ENCODE peak calls at places on chromosomes 11 and 22, in seven cellular contexts. G is neuronal stem cell; E is foreskin fibroblast; F is CD8-positive, alpha-beta memory T cell; Q is choroid plexus epithelial cell; O is brain microvascular endothelial cell; U is Panc1. Z is an unnamed sample.

GRCh38 chr22:44410396-44411056 is 87.5 kb downstream of the RTL6 start:
- DNase-seq in G (no peak), F (no peak), O (no peak), Q (no peak), U (no peak), E (no peak), Z (no peak)

GRCh38 chr11:87295237-87295636 is 257.5 kb downstream of the TMEM135 start:
- DNase-seq in Q (no peak), E (no peak), F (no peak), O (no peak), G (no peak), U (no peak), Z (no peak)

GRCh38 chr11:93689166-93689734 is 27.8 kb downstream of the CEP295 start:
- DNase-seq in U (no peak), O (no peak), F (no peak), E (no peak), Q (no peak), G (no peak), Z (no peak)

GRCh38 chr11:126431401-126432064 is 76.0 kb downstream of the ST3GAL4 start:
- DNase-seq in U (no peak), G (no peak), F (no peak), Q (peak; percentile 58), O (peak; percentile 71), E (peak; percentile 73), Z (peak; percentile 48)

GRCh38 chr11:14973621-14974020 is 1.5 kb upstream of the CALCA start:
- DNase-seq in E (peak; percentile 68), U (no peak), G (peak; percentile 36), O (no peak), F (no peak), Q (peak; percentile 22), Z (no peak)

GRCh38 chr22:22877523-22878210 is 9.9 kb upstream of the IGLL5 start:
- DNase-seq in O (peak; percentile 36), G (peak; percentile 64), Q (peak; percentile 79), F (peak; percentile 84), U (no peak), E (peak; percentile 82), Z (no peak)

GRCh38 chr11:134361241-134361640 is 29.5 kb downstream of the GLB1L2 start:
- DNase-seq in U (no peak), O (no peak), F (peak; percentile 38), Q (no peak), G (no peak), E (no peak), Z (no peak)

GRCh38 chr11:57072640-57073039 is 83.9 kb downstream of the OR5AK2 start:
- DNase-seq in O (peak; percentile 86), E (peak; percentile 95), G (no peak), F (no peak), U (peak; percentile 70), Q (peak; percentile 95), Z (peak; percentile 98)

GRCh38 chr11:68441466-68442230 is 18.9 kb upstream of the PPP6R3 start:
- DNase-seq in U (no peak), F (no peak), O (peak; percentile 36), G (no peak), Q (peak; percentile 94), E (peak; percentile 67), Z (no peak)

GRCh38 chr11:12091957-12092558 is 18.3 kb upstream of the MICAL2 start:
- DNase-seq in O (no peak), G (no peak), U (no peak), F (no peak), E (peak; percentile 51), Q (peak; percentile 67), Z (no peak)

GRCh38 chr22:41668971-41669911 is 19.4 kb downstream of the SNU13 start:
- DNase-seq in O (peak; percentile 73), E (peak; percentile 84), F (no peak), U (peak; percentile 51), Q (peak; percentile 75), G (no peak), Z (peak; percentile 55)

GRCh38 chr11:61158691-61159381 is 2.4 kb downstream of the VPS37C start:
- DNase-seq in E (peak; percentile 61), O (peak; percentile 32), F (no peak), G (no peak), U (no peak), Q (peak; percentile 82), Z (peak; percentile 43)

GRCh38 chr11:83523676-83524075 is 237.5 kb upstream of the CCDC90B start:
- DNase-seq in Q (no peak), U (no peak), O (no peak), E (no peak), F (no peak), G (no peak), Z (no peak)

GRCh38 chr11:2582958-2583604 is 116.7 kb downstream of the KCNQ1OT1 start:
- DNase-seq in F (peak; percentile 30), U (no peak), E (no peak), Q (peak; percentile 17), O (no peak), G (no peak), Z (no peak)

DNA sequence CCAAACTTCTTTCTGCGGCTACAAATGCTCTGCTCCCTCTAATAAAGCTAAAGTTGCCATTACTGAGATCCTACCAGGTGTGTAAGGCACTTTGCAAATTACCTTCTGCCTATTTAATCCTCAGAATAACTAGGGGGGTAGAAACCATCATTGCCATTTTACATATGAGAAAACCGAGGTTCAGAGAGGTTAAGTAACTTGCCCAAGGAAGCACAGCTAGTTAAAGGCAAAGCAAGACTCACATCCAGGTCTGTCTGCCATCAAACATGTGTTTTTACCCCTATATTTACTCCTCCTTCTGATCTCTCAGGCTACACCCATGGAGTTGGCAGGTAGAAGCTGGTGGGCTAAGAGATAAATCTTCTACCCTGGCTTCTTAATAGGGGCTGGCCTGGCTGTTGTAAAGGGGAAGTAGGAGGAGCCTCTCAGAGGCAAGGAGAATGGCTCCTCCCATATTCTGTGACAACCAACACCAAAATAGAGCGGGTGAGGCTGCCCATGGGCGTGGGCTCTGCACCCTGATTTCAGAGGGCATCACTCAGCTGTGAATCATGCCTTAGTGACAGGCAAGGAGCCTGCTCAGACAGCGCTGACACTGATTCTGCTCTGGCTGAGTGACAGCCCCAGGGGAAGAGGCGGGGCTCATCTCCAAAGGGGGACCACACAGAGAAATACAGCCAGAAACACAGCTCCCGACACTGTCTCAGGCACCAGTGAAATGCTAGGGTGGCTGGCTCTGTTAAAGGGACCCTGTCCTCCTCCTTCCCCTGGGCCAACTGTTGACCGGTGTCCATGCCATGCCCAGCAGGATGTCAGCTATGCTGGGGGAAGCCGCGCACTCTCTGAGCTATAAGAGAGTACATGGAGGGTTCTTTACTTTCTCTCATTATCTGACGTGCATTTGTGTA is 106.8 kb downstream of the ABTB2 start:
- DNase-seq in U (peak; percentile 74), Q (peak; percentile 28), O (peak; percentile 29), E (peak; percentile 41), G (no peak), F (peak; percentile 86), Z (no peak)
- H3K4me3 ChIP-seq in U (peak overlapping the region; percentile 16), Q (peak overlapping the region; percentile 59), O (peak overlapping the region; percentile 51), E (no peak overlapping the region), G (peak overlapping the region; percentile 21), F (peak overlapping the region; percentile 46), Z (peak overlapping the region; percentile 26)

DNA sequence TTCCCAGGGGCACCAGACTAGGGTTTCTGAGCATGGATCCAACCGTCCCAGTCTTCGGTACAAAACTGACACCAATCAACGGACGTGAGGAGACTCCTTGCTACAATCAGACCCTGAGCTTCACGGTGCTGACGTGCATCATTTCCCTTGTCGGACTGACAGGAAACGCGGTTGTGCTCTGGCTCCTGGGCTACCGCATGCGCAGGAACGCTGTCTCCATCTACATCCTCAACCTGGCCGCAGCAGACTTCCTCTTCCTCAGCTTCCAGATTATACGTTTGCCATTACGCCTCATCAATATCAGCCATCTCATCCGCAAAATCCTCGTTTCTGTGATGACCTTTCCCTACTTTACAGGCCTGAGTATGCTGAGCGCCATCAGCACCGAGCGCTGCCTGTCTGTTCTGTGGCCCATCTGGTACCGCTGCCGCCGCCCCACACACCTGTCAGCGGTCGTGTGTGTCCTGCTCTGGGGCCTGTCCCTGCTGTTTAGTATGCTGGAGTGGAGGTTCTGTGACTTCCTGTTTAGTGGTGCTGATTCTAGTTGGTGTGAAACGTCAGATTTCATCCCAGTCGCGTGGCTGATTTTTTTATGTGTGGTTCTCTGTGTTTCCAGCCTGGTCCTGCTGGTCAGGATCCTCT is 709 bp downstream of the MRGPRX4 start:
- DNase-seq in E (no peak), U (no peak), G (no peak), Q (no peak), O (no peak), F (no peak), Z (no peak)
- H3K4me3 ChIP-seq in E (no peak overlapping the region), U (no peak overlapping the region), G (no peak overlapping the region), Q (no peak overlapping the region), O (no peak overlapping the region), F (no peak overlapping the region), Z (no peak overlapping the region)

DNA sequence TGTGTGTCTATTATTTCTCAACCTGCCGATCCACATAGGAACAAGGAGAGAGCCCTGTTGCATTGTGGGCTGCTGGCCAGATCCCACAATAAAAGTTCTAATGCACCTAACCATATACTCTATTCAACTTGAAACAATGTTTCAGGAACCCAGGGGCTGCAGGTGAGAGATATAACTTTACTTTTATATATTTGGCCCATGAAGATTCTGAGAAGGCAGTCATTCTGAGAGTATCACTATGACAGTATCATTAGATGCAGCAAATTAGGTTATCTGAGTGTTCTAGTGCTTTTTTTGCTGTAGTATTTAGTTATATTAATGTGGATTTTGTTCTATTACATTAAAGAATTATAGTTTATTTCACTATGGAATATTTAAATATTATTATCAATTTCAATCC is 655.1 kb upstream of the ARHGAP42 start:
- DNase-seq in G (no peak), U (no peak), Q (no peak), O (no peak), E (no peak), F (no peak), Z (no peak)
- H3K4me3 ChIP-seq in G (no peak overlapping the region), U (no peak overlapping the region), Q (no peak overlapping the region), O (no peak overlapping the region), E (no peak overlapping the region), F (no peak overlapping the region), Z (no peak overlapping the region)

GRCh38 chr11:117794772-117795629 is 2.0 kb downstream of the DSCAML1 start:
- DNase-seq in O (no peak), U (no peak), G (no peak), E (no peak), Q (no peak), F (no peak), Z (no peak)

GRCh38 chr11:117793521-117793920 is 3.5 kb downstream of the DSCAML1 start:
- DNase-seq in Q (no peak), F (no peak), U (no peak), E (no peak), O (no peak), G (no peak), Z (no peak)

GRCh38 chr11:117796456-117797428 is at the start of gene DSCAML1:
- DNase-seq in E (peak; percentile 12), O (no peak), G (no peak), Q (no peak), U (no peak), F (peak; percentile 65), Z (no peak)

GRCh38 chr11:117794144-117794543 is 2.9 kb downstream of the DSCAML1 start:
- DNase-seq in E (no peak), U (no peak), Q (no peak), F (no peak), G (no peak), O (no peak), Z (no peak)

DNA sequence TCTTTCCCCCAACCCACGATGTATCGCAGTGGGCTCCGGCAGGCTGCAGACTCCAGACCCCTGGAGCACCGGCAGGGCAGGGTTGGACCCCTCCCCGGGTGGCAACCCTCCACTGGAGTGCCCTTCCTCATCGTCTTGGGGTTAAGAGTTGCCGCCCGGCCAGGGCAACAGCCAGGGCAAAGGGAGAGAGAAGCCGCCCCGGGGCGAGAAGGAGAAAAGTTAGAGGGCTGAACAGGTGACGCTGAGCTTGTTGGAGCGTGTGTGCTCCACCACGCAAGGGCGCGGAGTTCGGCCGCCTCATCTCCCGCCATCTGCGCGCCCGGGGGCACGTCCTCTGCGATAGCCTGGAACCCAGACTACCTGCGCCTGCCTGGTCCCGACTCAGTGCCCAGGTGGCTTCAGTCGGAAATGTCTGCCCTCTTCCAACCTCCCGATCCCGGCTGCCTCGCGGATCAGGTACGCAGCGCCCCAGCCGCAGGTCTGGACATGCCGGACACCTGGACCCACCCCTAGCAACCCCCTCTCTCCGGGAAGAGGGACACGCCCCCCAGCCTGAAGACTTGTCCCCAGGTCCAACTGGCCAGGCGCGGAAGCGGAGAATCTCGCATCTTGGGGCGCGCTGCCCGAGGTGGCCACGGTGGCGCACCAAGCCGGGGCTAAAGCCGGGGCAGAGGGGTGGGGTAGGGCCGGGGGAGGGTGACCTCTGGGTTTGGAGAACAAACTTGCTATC is 1.1 kb downstream of the DSCAML1 start:
- DNase-seq in G (no peak), Q (no peak), U (no peak), O (no peak), E (no peak), F (no peak), Z (no peak)
- H3K4me3 ChIP-seq in G (no peak overlapping the region), Q (no peak overlapping the region), U (peak overlapping the region; percentile 29), O (no peak overlapping the region), E (no peak overlapping the region), F (peak overlapping the region; percentile 12), Z (no peak overlapping the region)

Z was measured in AG09309.